ENCODE peak calls at places on chromosomes 4 and X, in five cellular contexts. C, G, L, T and V are unnamed samples.

GRCh38 chr4:20487852-20488251 is 212.4 kb upstream of the PACRGL start:
- DNase-seq in T (peak; percentile 25), G (no peak), L (no peak), C (no peak), V (no peak)

GRCh38 chr4:23194751-23195150 is 502.0 kb downstream of the GBA3 start:
- DNase-seq in L (no peak), G (no peak), T (no peak), C (no peak), V (no peak)

GRCh38 chr4:40179360-40179759 is 17.5 kb upstream of the RHOH start:
- DNase-seq in L (no peak), G (no peak), C (no peak), T (no peak), V (no peak)

GRCh38 chrX:17038681-17039161 is 92.3 kb downstream of the REPS2 start:
- DNase-seq in C (no peak), G (no peak), L (peak; percentile 6), T (no peak), V (no peak)

GRCh38 chrX:135185795-135186443 is 14.7 kb upstream of the CT55 start:
- DNase-seq in T (peak; percentile 46), G (peak; percentile 34), C (peak; percentile 65), L (peak; percentile 57), V (peak; percentile 11)

GRCh38 chrX:37906357-37906756 is 59.0 kb upstream of the DYNLT3 start:
- DNase-seq in C (no peak), G (no peak), T (no peak), L (no peak), V (no peak)

GRCh38 chrX:78333521-78333920 is 6.1 kb upstream of the CYSLTR1 start:
- DNase-seq in G (no peak), T (no peak), L (no peak), C (no peak), V (no peak)

GRCh38 chr4:80062527-80062926 is 10.5 kb downstream of the ANTXR2 start:
- DNase-seq in G (no peak), L (no peak), T (no peak), C (no peak), V (no peak)

GRCh38 chrX:40476958-40477357 is 103.8 kb upstream of the ATP6AP2 start:
- DNase-seq in T (no peak), L (no peak), G (no peak), C (no peak), V (no peak)

GRCh38 chr4:29708473-29708872 is 1011.7 kb upstream of the PCDH7 start:
- DNase-seq in T (peak; percentile 88), C (no peak), G (no peak), L (no peak), V (no peak)

GRCh38 chr4:124121511-124121934 is 591.0 kb downstream of the ANKRD50 start:
- DNase-seq in L (no peak), G (no peak), C (no peak), T (peak; percentile 43), V (no peak)

GRCh38 chrX:132165005-132165404 is 37.2 kb upstream of the FRMD7 start:
- DNase-seq in G (no peak), T (no peak), C (no peak), L (no peak), V (no peak)

GRCh38 chrX:39527045-39527444 is 570.7 kb downstream of the BCOR start:
- DNase-seq in C (peak; percentile 36), G (no peak), T (peak; percentile 13), L (no peak), V (no peak)

GRCh38 chr4:167787231-167787630 is 305.1 kb upstream of the ANXA10 start:
- DNase-seq in T (no peak), G (no peak), C (no peak), L (no peak), V (no peak)

GRCh38 chr4:38706301-38706700 is 42.3 kb downstream of the KLF3 start:
- DNase-seq in L (no peak), C (no peak), G (no peak), T (no peak), V (no peak)

GRCh38 chr4:111773858-111774257 is 371.4 kb upstream of the FAM241A start:
- DNase-seq in C (no peak), L (no peak), T (no peak), G (no peak), V (no peak)

GRCh38 chr4:95255396-95256107 is 293.2 kb downstream of the UNC5C start:
- DNase-seq in L (no peak), G (no peak), C (peak; percentile 70), T (peak; percentile 77), V (no peak)

GRCh38 chr4:41719417-41719816 is 29.1 kb downstream of the PHOX2B start:
- DNase-seq in C (no peak), T (peak; percentile 73), G (no peak), L (no peak), V (no peak)

GRCh38 chrX:119686087-119686639 is 6.8 kb downstream of the SEPTIN6 start:
- DNase-seq in T (no peak), L (peak; percentile 47), C (no peak), G (no peak), V (peak; percentile 76)

GRCh38 chr4:7120341-7120740 is 52.5 kb upstream of the GRPEL1 start:
- DNase-seq in C (peak; percentile 55), T (peak; percentile 12), G (peak; percentile 41), L (peak; percentile 79), V (no peak)

GRCh38 chr4:31366041-31366440 is 645.9 kb downstream of the PCDH7 start:
- DNase-seq in C (no peak), L (no peak), G (no peak), T (peak; percentile 30), V (no peak)

GRCh38 chrX:92232182-92232581 is 453.0 kb downstream of the PCDH11X start:
- DNase-seq in C (no peak), T (peak; percentile 2), G (no peak), L (peak; percentile 16), V (no peak)

GRCh38 chrX:40175416-40176255 is 77.9 kb upstream of the BCOR start:
- DNase-seq in C (peak; percentile 91), G (peak; percentile 13), L (peak; percentile 68), T (no peak), V (no peak)

GRCh38 chrX:71098302-71098701 is 2.7 kb downstream of the FOXO4 start:
- DNase-seq in T (peak; percentile 23), C (peak; percentile 86), L (peak; percentile 66), G (peak; percentile 55), V (no peak)

GRCh38 chrX:130213376-130213775 is 41.6 kb downstream of the RAB33A start:
- DNase-seq in G (no peak), T (no peak), C (no peak), L (no peak), V (no peak)
- TF ChIP-seq RCOR1 in G (no peak), T (no peak), C (no peak), L (no peak), V (no peak)

DNA sequence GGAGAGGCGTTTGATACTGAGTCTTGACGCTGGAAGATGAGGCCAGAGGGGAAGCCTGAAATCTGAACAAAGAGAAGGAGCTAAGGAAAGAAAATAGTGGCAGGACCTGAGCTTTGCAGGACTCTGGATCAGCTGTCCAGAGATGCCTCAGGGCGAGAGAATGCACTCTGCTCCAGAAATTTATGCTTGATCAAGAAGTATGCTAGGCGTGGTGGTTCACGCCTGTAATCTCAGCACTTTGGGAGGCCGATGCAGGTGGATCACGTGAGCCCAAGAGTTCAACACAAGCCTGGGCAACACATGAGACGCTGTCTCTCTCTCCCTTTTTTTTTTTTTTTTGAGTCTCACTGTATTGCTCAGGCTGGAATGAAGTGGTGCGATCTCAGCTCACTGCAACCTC is 1.9 kb downstream of the TRIM75 start:
- DNase-seq in T (no peak), G (no peak), C (no peak), L (no peak), V (no peak)
- TF ChIP-seq RCOR1 in T (no peak), G (no peak), C (no peak), L (no peak), V (no peak)

DNA sequence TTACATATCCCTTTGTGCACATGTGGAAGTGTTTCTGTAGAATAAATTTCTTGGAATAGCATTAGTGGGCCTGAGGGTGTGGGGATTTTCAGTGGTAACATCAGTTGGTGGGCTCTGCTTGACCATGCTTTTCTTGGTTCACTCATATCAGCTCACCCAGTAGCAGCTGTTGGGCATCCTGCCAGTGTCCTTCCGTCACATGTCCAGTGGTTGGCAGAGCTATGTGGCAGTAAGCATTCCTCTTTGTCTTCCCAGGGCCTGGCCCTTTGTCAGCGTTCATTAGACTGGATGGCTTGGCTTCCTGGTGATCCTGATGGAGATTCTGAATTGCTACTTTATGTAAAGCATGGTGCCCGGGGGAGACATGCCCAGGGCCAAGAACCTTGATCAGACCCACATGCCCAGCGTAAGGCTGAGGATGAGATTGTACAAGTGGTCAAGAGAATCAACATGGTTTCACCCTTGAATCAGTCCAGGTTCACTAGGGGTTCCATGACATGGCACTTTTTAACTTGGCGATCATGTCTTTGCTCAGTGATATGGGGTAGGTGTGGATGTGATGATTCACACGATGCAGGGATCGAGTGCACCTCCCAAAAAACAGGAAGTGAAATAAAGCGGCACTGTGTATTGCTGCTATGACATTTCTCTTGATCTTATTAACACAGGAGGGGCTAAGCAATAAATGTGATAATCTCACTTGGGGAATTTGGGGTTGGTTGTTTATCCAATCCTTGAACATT is 72.1 kb upstream of the IGFBP7 start:
- DNase-seq in G (no peak), C (no peak), L (peak; percentile 61), T (no peak), V (no peak)
- TF ChIP-seq RCOR1 in G (no peak), C (no peak), L (no peak), T (no peak), V (no peak)

GRCh38 chr4:122742933-122743829 is 10.7 kb downstream of the BBS12 start:
- DNase-seq in G (no peak), C (no peak), T (no peak), L (peak; percentile 60), V (no peak)
- TF ChIP-seq RCOR1 in G (no peak), C (no peak), T (no peak), L (peak; percentile 85), V (no peak)

GRCh38 chrX:11135483-11136185 is 24.5 kb downstream of the HCCS start:
- DNase-seq in L (no peak), G (no peak), C (peak; percentile 44), T (no peak), V (no peak)

GRCh38 chrX:11138498-11139390 is 27.6 kb downstream of the HCCS start:
- DNase-seq in C (no peak), G (no peak), T (no peak), L (peak; percentile 24), V (no peak)

DNA sequence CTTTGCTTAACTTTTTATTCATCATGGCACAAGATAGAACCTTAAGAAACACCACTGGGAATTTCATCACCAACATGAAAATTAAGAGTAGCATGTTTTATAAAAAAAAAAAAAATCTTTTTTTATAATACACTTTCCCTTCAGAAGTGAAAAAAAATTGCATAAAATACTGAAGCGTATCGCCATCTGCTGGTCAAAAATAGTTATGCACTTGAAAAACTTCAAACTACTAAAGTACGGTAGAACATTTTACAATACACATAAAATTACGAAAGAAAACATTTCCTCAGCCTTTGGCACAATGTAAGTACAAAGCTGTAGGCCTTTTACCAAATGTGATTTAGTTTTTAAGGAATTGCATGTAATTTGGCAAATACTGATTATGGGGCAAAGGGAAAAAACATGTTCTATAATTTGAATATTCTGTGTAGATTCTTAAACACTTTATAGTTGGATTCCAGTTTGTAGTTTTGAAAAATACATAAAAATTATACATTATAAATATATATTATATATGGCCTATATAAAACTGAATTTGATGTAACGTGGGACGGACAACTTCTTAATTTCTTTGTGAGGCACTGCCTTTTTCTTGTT is 26.5 kb downstream of the HCCS start:
- DNase-seq in L (peak; percentile 39), C (peak; percentile 46), T (peak; percentile 52), G (no peak), V (no peak)
- TF ChIP-seq RCOR1 in L (no peak), C (no peak), T (no peak), G (no peak), V (no peak)

GRCh38 chr4:86403575-86403974 is 43.7 kb upstream of the MAPK10 start:
- DNase-seq in L (no peak), G (no peak), T (no peak), C (no peak), V (no peak)
- TF ChIP-seq RCOR1 in L (no peak), G (no peak), T (no peak), C (no peak), V (no peak)

GRCh38 chr4:8830056-8830455 is 41.6 kb downstream of the HMX1 start:
- DNase-seq in L (peak; percentile 23), C (no peak), T (no peak), G (no peak), V (no peak)
- TF ChIP-seq RCOR1 in L (no peak), C (no peak), T (no peak), G (no peak), V (no peak)